ENCODE peak calls at places on chromosomes 6 and 20, in six cellular contexts. One of them, this sample, is unnamed.

GRCh38 chr6:120965814-120966213 is 368.5 kb downstream of the TBC1D32 start:
- DNase-seq in OCI-LY7: no peak
- DNase-seq in IMR-90: no peak
- DNase-seq in hepatocyte: no peak
- DNase-seq in fibroblast of lung: no peak
- DNase-seq in neuronal stem cell: no peak
- DNase-seq in this sample: peak; percentile 1

GRCh38 chr6:140579918-140580317 is 1205.5 kb upstream of the CITED2 start:
- DNase-seq in hepatocyte: no peak
- DNase-seq in OCI-LY7: no peak
- DNase-seq in neuronal stem cell: peak; percentile 9
- DNase-seq in fibroblast of lung: no peak
- DNase-seq in IMR-90: no peak
- DNase-seq in this sample: no peak

GRCh38 chr20:17501701-17502100 is 29.5 kb downstream of the BFSP1 start:
- DNase-seq in OCI-LY7: no peak
- DNase-seq in hepatocyte: no peak
- DNase-seq in neuronal stem cell: no peak
- DNase-seq in fibroblast of lung: no peak
- DNase-seq in IMR-90: no peak
- DNase-seq in this sample: no peak

GRCh38 chr6:29834564-29835436 is 7.2 kb downstream of the HLA-G start:
- DNase-seq in neuronal stem cell: peak; percentile 33
- DNase-seq in fibroblast of lung: peak; percentile 14
- DNase-seq in IMR-90: no peak
- DNase-seq in OCI-LY7: peak; percentile 40
- DNase-seq in hepatocyte: no peak
- DNase-seq in this sample: no peak

GRCh38 chr6:29791786-29792122 is 35.9 kb upstream of the HLA-G start:
- DNase-seq in hepatocyte: no peak
- DNase-seq in neuronal stem cell: no peak
- DNase-seq in OCI-LY7: no peak
- DNase-seq in IMR-90: no peak
- DNase-seq in fibroblast of lung: no peak
- DNase-seq in this sample: no peak

GRCh38 chr20:61935926-61936700 is 129.6 kb downstream of the TAF4 start:
- DNase-seq in OCI-LY7: no peak
- DNase-seq in neuronal stem cell: no peak
- DNase-seq in IMR-90: no peak
- DNase-seq in hepatocyte: no peak
- DNase-seq in fibroblast of lung: no peak
- DNase-seq in this sample: no peak

GRCh38 chr6:3260772-3261517 is 2.2 kb downstream of the PSMG4 start:
- DNase-seq in IMR-90: no peak
- DNase-seq in OCI-LY7: no peak
- DNase-seq in fibroblast of lung: no peak
- DNase-seq in hepatocyte: no peak
- DNase-seq in neuronal stem cell: no peak
- DNase-seq in this sample: no peak

GRCh38 chr6:106275692-106276091 is 49.9 kb downstream of the ATG5 start:
- DNase-seq in fibroblast of lung: peak; percentile 61
- DNase-seq in hepatocyte: no peak
- DNase-seq in OCI-LY7: no peak
- DNase-seq in neuronal stem cell: no peak
- DNase-seq in IMR-90: peak; percentile 71
- DNase-seq in this sample: no peak

GRCh38 chr6:42434237-42434636 is 17.5 kb downstream of the TRERF1 start:
- DNase-seq in neuronal stem cell: no peak
- DNase-seq in fibroblast of lung: no peak
- DNase-seq in OCI-LY7: no peak
- DNase-seq in hepatocyte: no peak
- DNase-seq in IMR-90: no peak
- DNase-seq in this sample: no peak

GRCh38 chr6:155171109-155171746 is 92.6 kb upstream of the CLDN20 start:
- DNase-seq in neuronal stem cell: no peak
- DNase-seq in OCI-LY7: no peak
- DNase-seq in hepatocyte: peak; percentile 25
- DNase-seq in fibroblast of lung: peak; percentile 91
- DNase-seq in IMR-90: peak; percentile 89
- DNase-seq in this sample: peak; percentile 97

GRCh38 chr6:6915813-6916547 is 191.8 kb upstream of the RREB1 start:
- DNase-seq in OCI-LY7: no peak
- DNase-seq in IMR-90: peak; percentile 22
- DNase-seq in hepatocyte: peak; percentile 59
- DNase-seq in fibroblast of lung: peak; percentile 92
- DNase-seq in neuronal stem cell: no peak
- DNase-seq in this sample: no peak

GRCh38 chr6:42368156-42368555 is 83.6 kb downstream of the TRERF1 start:
- DNase-seq in neuronal stem cell: no peak
- DNase-seq in fibroblast of lung: no peak
- DNase-seq in IMR-90: no peak
- DNase-seq in hepatocyte: no peak
- DNase-seq in OCI-LY7: no peak
- DNase-seq in this sample: no peak

GRCh38 chr6:166112580-166112979 is 55.1 kb downstream of the TBXT start:
- DNase-seq in OCI-LY7: no peak
- DNase-seq in neuronal stem cell: no peak
- DNase-seq in hepatocyte: peak; percentile 57
- DNase-seq in IMR-90: peak; percentile 53
- DNase-seq in fibroblast of lung: no peak
- DNase-seq in this sample: no peak

GRCh38 chr6:47932575-47932974 is 150.7 kb downstream of the OPN5 start:
- DNase-seq in fibroblast of lung: no peak
- DNase-seq in OCI-LY7: no peak
- DNase-seq in IMR-90: no peak
- DNase-seq in hepatocyte: no peak
- DNase-seq in neuronal stem cell: no peak
- DNase-seq in this sample: no peak

GRCh38 chr6:63759605-63760004 is 124.0 kb downstream of the PHF3 start:
- DNase-seq in hepatocyte: no peak
- DNase-seq in OCI-LY7: no peak
- DNase-seq in neuronal stem cell: no peak
- DNase-seq in fibroblast of lung: no peak
- DNase-seq in IMR-90: no peak
- DNase-seq in this sample: no peak

GRCh38 chr20:62662422-62662821 is 20.1 kb downstream of the SLCO4A1 start:
- DNase-seq in fibroblast of lung: peak; percentile 79
- DNase-seq in OCI-LY7: no peak
- DNase-seq in neuronal stem cell: no peak
- DNase-seq in IMR-90: peak; percentile 80
- DNase-seq in hepatocyte: no peak
- DNase-seq in this sample: no peak

GRCh38 chr6:41288025-41288777 is 1.7 kb upstream of the TREM1 start:
- DNase-seq in hepatocyte: peak; percentile 57
- DNase-seq in OCI-LY7: no peak
- DNase-seq in IMR-90: peak; percentile 11
- DNase-seq in fibroblast of lung: peak; percentile 14
- DNase-seq in neuronal stem cell: no peak
- DNase-seq in this sample: no peak

GRCh38 chr20:11050350-11050749 is 376.6 kb upstream of the JAG1 start:
- DNase-seq in fibroblast of lung: no peak
- DNase-seq in hepatocyte: no peak
- DNase-seq in OCI-LY7: no peak
- DNase-seq in IMR-90: no peak
- DNase-seq in neuronal stem cell: no peak
- DNase-seq in this sample: no peak

GRCh38 chr20:34516874-34517542 is 786 bp downstream of the DYNLRB1 start:
- DNase-seq in IMR-90: no peak
- DNase-seq in fibroblast of lung: peak; percentile 3
- DNase-seq in neuronal stem cell: no peak
- DNase-seq in hepatocyte: peak; percentile 46
- DNase-seq in OCI-LY7: peak; percentile 48
- DNase-seq in this sample: no peak

GRCh38 chr6:322940-323729 is 30.8 kb downstream of the DUSP22 start:
- DNase-seq in neuronal stem cell: no peak
- DNase-seq in IMR-90: no peak
- DNase-seq in hepatocyte: no peak
- DNase-seq in fibroblast of lung: no peak
- DNase-seq in OCI-LY7: peak; percentile 91
- DNase-seq in this sample: no peak

GRCh38 chr20:31690124-31690666 is 32.5 kb downstream of the BCL2L1 start:
- DNase-seq in OCI-LY7: no peak
- DNase-seq in IMR-90: no peak
- DNase-seq in neuronal stem cell: no peak
- DNase-seq in fibroblast of lung: no peak
- DNase-seq in hepatocyte: no peak
- DNase-seq in this sample: no peak

GRCh38 chr6:63504777-63505384 is 67.4 kb upstream of the LOC128125822 start:
- DNase-seq in IMR-90: no peak
- DNase-seq in hepatocyte: no peak
- DNase-seq in fibroblast of lung: no peak
- DNase-seq in OCI-LY7: no peak
- DNase-seq in neuronal stem cell: no peak
- DNase-seq in this sample: peak; percentile 34

GRCh38 chr20:57953638-57954037 is 243.8 kb upstream of the PMEPA1 start:
- DNase-seq in OCI-LY7: peak; percentile 50
- DNase-seq in fibroblast of lung: no peak
- DNase-seq in neuronal stem cell: no peak
- DNase-seq in IMR-90: no peak
- DNase-seq in hepatocyte: no peak
- DNase-seq in this sample: no peak

GRCh38 chr6:134703206-134703605 is 246.7 kb downstream of the ALDH8A1 start:
- DNase-seq in OCI-LY7: no peak
- DNase-seq in hepatocyte: no peak
- DNase-seq in IMR-90: no peak
- DNase-seq in fibroblast of lung: no peak
- DNase-seq in neuronal stem cell: no peak
- DNase-seq in this sample: no peak

GRCh38 chr20:137668-138131 is 4.7 kb upstream of the DEFB126 start:
- DNase-seq in hepatocyte: no peak
- DNase-seq in IMR-90: no peak
- DNase-seq in neuronal stem cell: no peak
- DNase-seq in fibroblast of lung: no peak
- DNase-seq in OCI-LY7: peak; percentile 51
- DNase-seq in this sample: peak; percentile 15

GRCh38 chr6:41548841-41549642 is 2.9 kb downstream of the FOXP4 start:
- DNase-seq in neuronal stem cell: no peak
- DNase-seq in OCI-LY7: no peak
- DNase-seq in IMR-90: no peak
- DNase-seq in hepatocyte: no peak
- DNase-seq in fibroblast of lung: no peak
- DNase-seq in this sample: no peak

GRCh38 chr6:108561742-108562502 is 1.2 kb downstream of the FOXO3 start:
- DNase-seq in IMR-90: peak; percentile 31
- DNase-seq in hepatocyte: peak; percentile 53
- DNase-seq in OCI-LY7: no peak
- DNase-seq in neuronal stem cell: peak; percentile 26
- DNase-seq in fibroblast of lung: no peak
- DNase-seq in this sample: no peak

GRCh38 chr6:109660526-109660925 is 30.5 kb downstream of the AK9 start:
- DNase-seq in IMR-90: no peak
- DNase-seq in hepatocyte: no peak
- DNase-seq in neuronal stem cell: no peak
- DNase-seq in fibroblast of lung: no peak
- DNase-seq in OCI-LY7: no peak
- DNase-seq in this sample: no peak

GRCh38 chr6:89794324-89794723 is 25.3 kb downstream of the MDN1 start:
- DNase-seq in neuronal stem cell: no peak
- DNase-seq in IMR-90: no peak
- DNase-seq in OCI-LY7: no peak
- DNase-seq in fibroblast of lung: no peak
- DNase-seq in hepatocyte: no peak
- DNase-seq in this sample: no peak

GRCh38 chr6:83592770-83593394 is 80.5 kb downstream of the PRSS35 start:
- DNase-seq in OCI-LY7: peak; percentile 19
- DNase-seq in hepatocyte: peak; percentile 47
- DNase-seq in neuronal stem cell: no peak
- DNase-seq in fibroblast of lung: peak; percentile 8
- DNase-seq in IMR-90: peak; percentile 17
- DNase-seq in this sample: peak; percentile 26

GRCh38 chr20:9838378-9839295 is at the start of gene PAK5:
- DNase-seq in hepatocyte: peak; percentile 91
- DNase-seq in fibroblast of lung: peak; percentile 46
- DNase-seq in neuronal stem cell: peak; percentile 89
- DNase-seq in OCI-LY7: no peak
- DNase-seq in IMR-90: peak; percentile 15
- DNase-seq in this sample: peak; percentile 1
- H2AFZ ChIP-seq in hepatocyte: peak within 1 kb of the TSS; percentile 57
- H2AFZ ChIP-seq in fibroblast of lung: no peak within 1 kb of the TSS
- H2AFZ ChIP-seq in neuronal stem cell: peak within 1 kb of the TSS; percentile 97
- H2AFZ ChIP-seq in OCI-LY7: no peak within 1 kb of the TSS
- H2AFZ ChIP-seq in IMR-90: peak within 1 kb of the TSS; percentile 78
- H2AFZ ChIP-seq in this sample: no peak within 1 kb of the TSS

GRCh38 chr6:97469451-97469850 is 186.4 kb upstream of the MMS22L start:
- DNase-seq in neuronal stem cell: no peak
- DNase-seq in fibroblast of lung: no peak
- DNase-seq in OCI-LY7: no peak
- DNase-seq in hepatocyte: no peak
- DNase-seq in IMR-90: no peak
- DNase-seq in this sample: no peak

GRCh38 chr6:97470322-97470721 is 187.3 kb upstream of the MMS22L start:
- DNase-seq in hepatocyte: no peak
- DNase-seq in IMR-90: no peak
- DNase-seq in neuronal stem cell: no peak
- DNase-seq in OCI-LY7: no peak
- DNase-seq in fibroblast of lung: no peak
- DNase-seq in this sample: no peak

GRCh38 chr6:97468981-97469380 is 186.0 kb upstream of the MMS22L start:
- DNase-seq in OCI-LY7: no peak
- DNase-seq in neuronal stem cell: no peak
- DNase-seq in IMR-90: no peak
- DNase-seq in fibroblast of lung: no peak
- DNase-seq in hepatocyte: no peak
- DNase-seq in this sample: no peak

GRCh38 chr6:97473979-97474378 is 191.0 kb upstream of the MMS22L start:
- DNase-seq in fibroblast of lung: no peak
- DNase-seq in hepatocyte: no peak
- DNase-seq in neuronal stem cell: no peak
- DNase-seq in IMR-90: no peak
- DNase-seq in OCI-LY7: peak; percentile 2
- DNase-seq in this sample: no peak
- H2AFZ ChIP-seq in fibroblast of lung: no peak overlapping the region
- H2AFZ ChIP-seq in hepatocyte: no peak overlapping the region
- H2AFZ ChIP-seq in neuronal stem cell: no peak overlapping the region
- H2AFZ ChIP-seq in IMR-90: no peak overlapping the region
- H2AFZ ChIP-seq in OCI-LY7: no peak overlapping the region
- H2AFZ ChIP-seq in this sample: no peak overlapping the region

DNA sequence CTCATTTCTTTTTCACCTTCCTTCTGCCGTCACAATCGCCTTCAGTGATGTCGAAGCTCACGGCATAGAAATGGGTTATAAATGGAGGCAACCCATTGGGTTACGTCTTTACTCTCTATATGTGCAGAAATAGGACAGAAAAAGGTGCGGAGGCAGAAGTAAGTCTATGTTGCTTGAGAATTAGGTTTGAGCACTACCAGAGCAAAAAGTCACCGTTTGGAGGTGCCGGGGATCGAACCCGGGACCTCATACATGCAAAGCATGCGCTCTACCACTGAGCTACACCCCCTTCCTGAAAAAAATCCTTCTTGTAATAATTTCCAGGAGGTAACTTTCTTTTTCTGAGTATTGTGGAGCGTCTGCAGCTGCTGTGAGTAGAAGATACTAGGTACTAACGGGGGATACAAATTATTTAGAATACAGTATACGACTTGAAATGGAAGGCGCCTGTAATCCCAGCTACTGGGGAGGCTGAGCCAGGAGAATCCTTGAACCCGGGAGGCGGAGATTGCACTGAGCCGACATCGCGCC is 134.2 kb downstream of the TRIM27 start:
- DNase-seq in OCI-LY7: peak; percentile 13
- DNase-seq in hepatocyte: peak; percentile 53
- DNase-seq in IMR-90: peak; percentile 68
- DNase-seq in neuronal stem cell: no peak
- DNase-seq in fibroblast of lung: peak; percentile 64
- DNase-seq in this sample: peak; percentile 68
- H2AFZ ChIP-seq in OCI-LY7: no peak overlapping the region
- H2AFZ ChIP-seq in hepatocyte: peak overlapping the region; percentile 9
- H2AFZ ChIP-seq in IMR-90: peak overlapping the region; percentile 82
- H2AFZ ChIP-seq in neuronal stem cell: peak overlapping the region; percentile 69
- H2AFZ ChIP-seq in fibroblast of lung: no peak overlapping the region
- H2AFZ ChIP-seq in this sample: peak overlapping the region; percentile 95

GRCh38 chr6:161511455-161512159 is 237.7 kb upstream of the AGPAT4 start:
- DNase-seq in hepatocyte: no peak
- DNase-seq in IMR-90: no peak
- DNase-seq in fibroblast of lung: no peak
- DNase-seq in neuronal stem cell: no peak
- DNase-seq in OCI-LY7: no peak
- DNase-seq in this sample: no peak
- H2AFZ ChIP-seq in hepatocyte: no peak overlapping the region
- H2AFZ ChIP-seq in IMR-90: no peak overlapping the region
- H2AFZ ChIP-seq in fibroblast of lung: no peak overlapping the region
- H2AFZ ChIP-seq in neuronal stem cell: no peak overlapping the region
- H2AFZ ChIP-seq in OCI-LY7: no peak overlapping the region
- H2AFZ ChIP-seq in this sample: no peak overlapping the region